ENCODE peak calls at places on chromosome 10, in four cellular contexts. X, D, Q and J are unnamed samples.

GRCh38 chr10:86392723-86393094 is 26.1 kb upstream of the GRID1 start:
- DNase-seq in X (no peak), D (no peak), Q (no peak), J (no peak)

GRCh38 chr10:25363638-25364037 is 188.8 kb downstream of the GPR158 start:
- DNase-seq in X (no peak), D (no peak), Q (no peak), J (no peak)

GRCh38 chr10:86723009-86723408 is 33.4 kb upstream of the BMPR1A start:
- DNase-seq in X (no peak), D (no peak), Q (no peak), J (no peak)

GRCh38 chr10:26574783-26575182 is 122.7 kb upstream of the PDSS1 start:
- DNase-seq in X (no peak), D (no peak), Q (no peak), J (no peak)

GRCh38 chr10:69324583-69324982 is 46.3 kb downstream of the HK1 start:
- DNase-seq in X (no peak), D (no peak), Q (no peak), J (no peak)

GRCh38 chr10:84838851-84839250 is 510.5 kb downstream of the CCSER2 start:
- DNase-seq in X (no peak), D (no peak), Q (no peak), J (no peak)

GRCh38 chr10:117477241-117477947 is 65.2 kb upstream of the EMX2 start:
- DNase-seq in X (no peak), D (no peak), Q (no peak), J (no peak)

GRCh38 chr10:119480667-119481066 is 61.9 kb downstream of the RGS10 start:
- DNase-seq in X (no peak), D (no peak), Q (no peak), J (no peak)

GRCh38 chr10:100803481-100803880 is 58.1 kb downstream of the PAX2 start:
- DNase-seq in X (no peak), D (no peak), Q (no peak), J (no peak)

GRCh38 chr10:1180836-1181235 is 124.7 kb downstream of the WDR37 start:
- DNase-seq in X (no peak), D (no peak), Q (no peak), J (peak; percentile 16)

GRCh38 chr10:34908472-34908871 is 93.4 kb upstream of the PARD3 start:
- DNase-seq in X (no peak), D (no peak), Q (no peak), J (no peak)

GRCh38 chr10:17993361-17993760 is 41.6 kb downstream of the SLC39A12 start:
- DNase-seq in X (no peak), D (no peak), Q (no peak), J (no peak)

GRCh38 chr10:26557641-26558014 is 119.5 kb downstream of the APBB1IP start:
- DNase-seq in X (no peak), D (no peak), Q (no peak), J (no peak)

GRCh38 chr10:3336673-3337293 is 164.2 kb upstream of the PITRM1 start:
- DNase-seq in X (no peak), D (no peak), Q (no peak), J (no peak)

GRCh38 chr10:132142396-132143161 is 44.2 kb upstream of the DPYSL4 start:
- DNase-seq in X (peak; percentile 84), D (peak; percentile 64), Q (no peak), J (peak; percentile 18)

GRCh38 chr10:68897336-68897741 is 3.8 kb upstream of the DDX50 start:
- DNase-seq in X (peak; percentile 59), D (peak; percentile 15), Q (peak; percentile 7), J (peak; percentile 17)

GRCh38 chr10:79202188-79203013 is 133.6 kb downstream of the ZMIZ1 start:
- DNase-seq in X (no peak), D (no peak), Q (no peak), J (no peak)

GRCh38 chr10:26780106-26780792 is 80.5 kb downstream of the ABI1 start:
- DNase-seq in X (no peak), D (no peak), Q (no peak), J (no peak)

GRCh38 chr10:50513956-50514355 is 109.8 kb downstream of the SGMS1 start:
- DNase-seq in X (no peak), D (no peak), Q (no peak), J (no peak)

GRCh38 chr10:12510566-12510965 is 161.2 kb downstream of the CAMK1D start:
- DNase-seq in X (no peak), D (no peak), Q (no peak), J (no peak)

GRCh38 chr10:3469639-3470020 is 297.0 kb upstream of the PITRM1 start:
- DNase-seq in X (no peak), D (no peak), Q (no peak), J (no peak)

GRCh38 chr10:26725837-26726727 is 28.6 kb downstream of the PDSS1 start:
- DNase-seq in X (peak; percentile 51), D (no peak), Q (no peak), J (peak; percentile 31)

GRCh38 chr10:126569513-126570447 is 100.7 kb downstream of the C10orf90 start:
- DNase-seq in X (no peak), D (no peak), Q (no peak), J (no peak)

GRCh38 chr10:21183025-21183424 is 285.9 kb upstream of the NEBL start:
- DNase-seq in X (no peak), D (no peak), Q (no peak), J (no peak)

GRCh38 chr10:28302012-28302667 is 724 bp downstream of the MPP7 start:
- DNase-seq in X (peak; percentile 39), D (no peak), Q (peak; percentile 12), J (no peak)

GRCh38 chr10:63562391-63562790 is 41.2 kb downstream of the REEP3 start:
- DNase-seq in X (no peak), D (no peak), Q (no peak), J (no peak)